ENCODE peak calls at places on chromosome 1, in four cellular contexts. M, P, N and K are unnamed samples.

GRCh38 chr1:245483247-245483646 is 328.5 kb downstream of the KIF26B start:
- DNase-seq in M (no peak), P (no peak), N (no peak), K (no peak)

GRCh38 chr1:51044834-51045233 is 57.2 kb upstream of the C1orf185 start:
- DNase-seq in M (no peak), P (no peak), N (no peak), K (no peak)

GRCh38 chr1:177223359-177223758 is 52.6 kb downstream of the BRINP2 start:
- DNase-seq in M (no peak), P (no peak), N (no peak), K (no peak)

GRCh38 chr1:245091818-245092637 is 62.8 kb upstream of the KIF26B start:
- DNase-seq in M (no peak), P (no peak), N (no peak), K (peak; percentile 99)

GRCh38 chr1:6245869-6246496 is 2.0 kb downstream of the HES3 start:
- DNase-seq in M (no peak), P (no peak), N (no peak), K (no peak)

GRCh38 chr1:44543064-44543815 is 131.0 kb downstream of the TMEM53 start:
- DNase-seq in M (no peak), P (peak; percentile 25), N (peak; percentile 52), K (no peak)

GRCh38 chr1:8661185-8662110 is 156.0 kb downstream of the RERE start:
- DNase-seq in M (no peak), P (no peak), N (no peak), K (peak; percentile 90)

GRCh38 chr1:237685553-237685952 is 205.2 kb downstream of the ZP4 start:
- DNase-seq in M (no peak), P (no peak), N (no peak), K (peak; percentile 18)

GRCh38 chr1:243343970-243344749 is 88.3 kb downstream of the SDCCAG8 start:
- DNase-seq in M (no peak), P (no peak), N (no peak), K (peak; percentile 30)

GRCh38 chr1:118979754-118980270 is 8.3 kb downstream of the TBX15 start:
- DNase-seq in M (no peak), P (no peak), N (no peak), K (no peak)

GRCh38 chr1:2232255-2232915 is 4.3 kb downstream of the SKI start:
- DNase-seq in M (no peak), P (no peak), N (no peak), K (no peak)

GRCh38 chr1:82059931-82060330 is 259.2 kb downstream of the ADGRL2 start:
- DNase-seq in M (no peak), P (no peak), N (no peak), K (peak; percentile 6)

GRCh38 chr1:175267716-175268416 is 75.3 kb upstream of the KIAA0040 start:
- DNase-seq in M (peak; percentile 75), P (no peak), N (no peak), K (no peak)

GRCh38 chr1:43185021-43185420 is 12.9 kb downstream of the CFAP57 start:
- DNase-seq in M (no peak), P (no peak), N (no peak), K (no peak)

GRCh38 chr1:145985502-145986439 is 10.6 kb downstream of the TXNIP start:
- DNase-seq in M (peak; percentile 58), P (no peak), N (no peak), K (peak; percentile 82)

GRCh38 chr1:4851666-4852065 is 197.3 kb downstream of the AJAP1 start:
- DNase-seq in M (no peak), P (no peak), N (no peak), K (no peak)

GRCh38 chr1:212689196-212689710 is 10.4 kb downstream of the BATF3 start:
- DNase-seq in M (no peak), P (no peak), N (no peak), K (no peak)

GRCh38 chr1:68904472-68904871 is 407.6 kb upstream of the DEPDC1 start:
- DNase-seq in M (no peak), P (no peak), N (no peak), K (peak; percentile 64)

GRCh38 chr1:48718696-48719095 is 58.0 kb downstream of the BEND5 start:
- DNase-seq in M (no peak), P (no peak), N (no peak), K (no peak)

GRCh38 chr1:103266036-103266435 is 157.7 kb upstream of the COL11A1 start:
- DNase-seq in M (no peak), P (no peak), N (no peak), K (no peak)

GRCh38 chr1:10819198-10819901 is 22.9 kb upstream of the CASZ1 start:
- DNase-seq in M (no peak), P (no peak), N (no peak), K (no peak)

GRCh38 chr1:116833655-116834054 is 76.1 kb upstream of the PTGFRN start:
- DNase-seq in M (no peak), P (no peak), N (no peak), K (no peak)

GRCh38 chr1:215793210-215793609 is 226.1 kb downstream of the KCTD3 start:
- DNase-seq in M (no peak), P (no peak), N (no peak), K (peak; percentile 61)

GRCh38 chr1:24762133-24762676 is 17.0 kb downstream of the CLIC4 start:
- DNase-seq in M (no peak), P (no peak), N (no peak), K (peak; percentile 41)

GRCh38 chr1:81224222-81224621 is 576.5 kb upstream of the ADGRL2 start:
- DNase-seq in M (no peak), P (no peak), N (no peak), K (no peak)

GRCh38 chr1:13730751-13731482 is 30.9 kb downstream of the PRDM2 start:
- DNase-seq in M (no peak), P (no peak), N (no peak), K (no peak)

GRCh38 chr1:88935522-88936222 is 44.3 kb upstream of the GTF2B start:
- DNase-seq in M (no peak), P (no peak), N (no peak), K (no peak)

GRCh38 chr1:21911205-21912001 is 25.7 kb downstream of the HSPG2 start:
- DNase-seq in M (peak; percentile 82), P (no peak), N (no peak), K (no peak)

GRCh38 chr1:58104960-58105359 is 441.6 kb downstream of the OMA1 start:
- DNase-seq in M (no peak), P (no peak), N (no peak), K (no peak)

GRCh38 chr1:46506470-46507219 is 17.0 kb downstream of the DMBX1 start:
- DNase-seq in M (no peak), P (no peak), N (no peak), K (no peak)

GRCh38 chr1:53946252-53947171 is at the start of gene LRRC42:
- DNase-seq in M (no peak), P (no peak), N (no peak), K (no peak)

GRCh38 chr1:42456754-42457089 is 379 bp downstream of the PPCS start:
- DNase-seq in M (no peak), P (no peak), N (peak; percentile 59), K (no peak)

GRCh38 chr1:153962088-153963029 is 978 bp downstream of the SLC39A1 start:
- DNase-seq in M (no peak), P (no peak), N (no peak), K (peak; percentile 52)

GRCh38 chr1:20381045-20381641 is 90.5 kb downstream of the VWA5B1 start:
- DNase-seq in M (no peak), P (no peak), N (no peak), K (no peak)

GRCh38 chr1:21673277-21673780 is 4.2 kb upstream of the RAP1GAP start:
- DNase-seq in M (peak; percentile 79), P (no peak), N (peak; percentile 45), K (no peak)